ENCODE peak calls at places on chromosomes 6 and 20, in nine cellular contexts. P is thyroid gland, Z is HCT116, K is stomach, H is upper lobe of left lung, G is suprapubic skin, O is breast epithelium, E is esophagus squamous epithelium, L is K562. Q is an unnamed sample. For H3K27me3, the result is how much of the 10 kb centered on the place peaks cover.

GRCh38 chr6:56399250-56399671 is 151.9 kb upstream of the COL21A1 start:
- DNase-seq in P (no peak), Z (no peak), K (no peak), H (no peak), G (no peak), O (no peak), E (no peak), L (no peak), Q (no peak)

GRCh38 chr20:46118481-46119020 is 437 bp downstream of the CD40 start:
- DNase-seq in P (peak), Z (no peak), K (peak), H (peak), G (peak), O (no peak), E (no peak), L (no peak), Q (no peak)

GRCh38 chr6:34834789-34835518 is 43.1 kb downstream of the BLTP3A start:
- DNase-seq in P (no peak), Z (no peak), K (no peak), H (no peak), G (no peak), O (no peak), E (no peak), L (peak), Q (no peak)

GRCh38 chr6:33429745-33430042 is 9.8 kb downstream of the SYNGAP1 start:
- DNase-seq in P (no peak), Z (no peak), K (no peak), H (no peak), G (no peak), O (no peak), E (no peak), L (no peak), Q (no peak)

GRCh38 chr6:36126553-36127458 is 3.5 kb upstream of the MAPK13 start:
- DNase-seq in P (no peak), Z (no peak), K (no peak), H (no peak), G (peak), O (no peak), E (no peak), L (no peak), Q (no peak)

GRCh38 chr6:318265-318890 is 26.1 kb downstream of the DUSP22 start:
- DNase-seq in P (no peak), Z (no peak), K (no peak), H (peak), G (no peak), O (no peak), E (no peak), L (no peak), Q (no peak)

GRCh38 chr6:29763491-29764289 is 40.5 kb downstream of the HLA-F start:
- DNase-seq in P (no peak), Z (no peak), K (no peak), H (no peak), G (no peak), O (no peak), E (no peak), L (no peak), Q (no peak)

GRCh38 chr20:44083220-44083933 is 103.6 kb downstream of the JPH2 start:
- DNase-seq in P (no peak), Z (peak), K (no peak), H (no peak), G (no peak), O (no peak), E (no peak), L (no peak), Q (no peak)

GRCh38 chr6:34912715-34913464 is 23.8 kb downstream of the ANKS1A start:
- DNase-seq in P (no peak), Z (no peak), K (no peak), H (no peak), G (no peak), O (no peak), E (no peak), L (no peak), Q (no peak)

GRCh38 chr6:84804720-84805119 is 40.3 kb upstream of the TBX18 start:
- DNase-seq in P (no peak), Z (no peak), K (no peak), H (no peak), G (no peak), O (no peak), E (no peak), L (no peak), Q (no peak)

DNA sequence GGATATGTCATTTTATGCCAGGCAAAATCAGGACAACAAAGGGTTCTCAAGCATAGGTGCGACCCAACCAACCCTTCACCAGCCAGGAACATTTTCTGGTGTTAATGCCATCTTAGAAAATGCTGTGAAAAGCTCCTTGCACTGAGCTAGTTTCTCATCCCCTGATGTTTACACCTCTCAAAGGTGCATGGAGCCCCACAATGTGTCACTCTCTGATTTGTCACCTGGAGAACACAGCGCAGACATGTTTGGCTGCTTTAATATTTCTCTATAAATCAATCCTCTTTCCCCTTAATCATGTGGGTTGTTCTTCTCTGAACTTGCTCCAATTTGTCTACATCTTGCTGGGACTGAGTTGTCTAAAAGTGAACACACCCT is 244.3 kb downstream of the TSHZ2 start:
- DNase-seq in P (no peak), Z (no peak), K (no peak), H (no peak), G (no peak), O (no peak), E (no peak), L (no peak), Q (no peak)
- H3K27me3 ChIP-seq in P (under half), Z (under half), K (under half), H (under half), G (under half), O (under half), E (under half), L (under half), Q (under half)

DNA sequence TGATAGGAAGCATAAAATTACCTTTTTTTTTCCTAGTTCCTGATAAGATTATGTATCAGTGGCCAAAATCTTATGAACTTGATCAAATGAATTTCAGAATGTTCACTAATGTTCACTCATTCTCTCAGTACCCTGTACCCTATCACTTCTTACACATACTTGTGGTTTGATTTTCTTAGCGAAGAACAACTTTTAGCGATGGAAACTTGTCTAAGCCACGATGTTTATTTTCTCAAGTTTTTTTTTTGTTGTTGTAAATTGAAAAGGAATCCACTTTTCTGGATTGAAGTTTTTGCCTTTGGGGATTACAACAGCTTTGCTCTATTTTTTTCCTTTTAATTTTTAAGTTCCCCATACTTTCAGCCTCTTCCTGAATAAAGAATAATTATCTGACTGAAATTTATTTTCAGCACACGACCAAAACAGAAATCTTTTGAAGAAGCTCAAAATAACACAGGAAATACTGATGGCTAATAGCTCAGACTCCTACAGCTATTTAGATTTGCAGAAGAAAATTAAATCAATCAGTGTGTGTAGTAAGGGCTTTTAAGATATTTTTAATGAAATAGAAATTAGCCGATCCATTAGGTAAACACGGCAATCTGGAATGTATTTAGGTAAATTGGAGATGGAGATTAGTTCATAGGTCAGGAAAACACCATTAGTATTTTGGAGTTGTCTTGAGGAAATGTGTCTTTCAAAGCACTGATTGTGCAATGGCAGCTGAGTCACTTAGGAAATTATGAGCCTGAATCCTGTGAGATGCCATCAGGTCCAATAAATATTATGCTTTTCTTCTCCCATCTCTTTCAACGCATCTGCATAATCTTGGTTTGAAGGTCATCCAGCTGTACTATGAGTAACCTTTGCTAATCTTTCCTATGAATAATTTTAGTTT is 217.5 kb downstream of the GJA1 start:
- DNase-seq in P (no peak), Z (peak), K (no peak), H (no peak), G (no peak), O (no peak), E (no peak), L (no peak), Q (no peak)
- TF ChIP-seq POLR2A in P (no peak), Z (no peak), K (no peak), H (no peak), G (no peak), O (no peak), E (no peak), L (no peak), Q (no peak)

DNA sequence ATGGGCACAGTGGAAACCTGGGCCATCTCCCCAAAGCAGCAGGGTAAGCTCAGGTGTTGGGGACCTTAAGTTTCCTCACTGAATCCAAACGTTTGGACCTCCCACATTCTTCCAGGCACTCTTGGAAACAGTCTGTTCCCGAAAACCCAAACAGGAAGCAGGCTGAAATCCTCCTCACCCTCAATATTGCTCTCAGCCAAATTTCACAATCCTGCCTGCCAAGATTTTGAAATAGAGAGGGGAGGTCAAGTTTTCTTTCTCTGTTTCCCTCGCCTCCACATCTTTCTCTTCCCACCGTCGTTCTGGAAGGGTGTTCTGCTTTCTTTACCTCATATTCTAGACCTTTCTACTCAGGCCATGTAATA is 392.0 kb upstream of the SASH1 start:
- DNase-seq in P (peak), Z (no peak), K (no peak), H (peak), G (no peak), O (no peak), E (no peak), L (no peak), Q (peak)
- H3K27ac ChIP-seq in P (no peak), Z (no peak), K (peak), H (peak), G (no peak), O (peak), E (no peak), L (no peak), Q (no peak)

DNA sequence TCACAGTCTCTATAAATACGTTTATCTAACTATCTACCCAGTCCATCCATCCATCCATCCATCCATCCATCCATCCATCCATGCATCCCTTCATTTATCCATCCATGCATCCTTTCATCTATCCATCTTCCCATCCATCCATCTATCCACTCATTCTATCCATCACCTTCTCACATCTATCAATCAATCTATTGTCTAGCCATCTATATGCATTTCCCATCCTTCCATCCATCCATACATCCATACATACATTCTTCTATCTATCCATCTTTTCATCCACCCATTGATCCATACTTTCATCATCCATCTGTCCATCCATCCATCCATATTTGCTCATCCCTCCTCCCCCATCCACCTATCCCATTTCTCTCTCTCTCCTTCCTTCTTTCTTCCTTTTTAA is 51.6 kb upstream of the CTNNBL1 start:
- DNase-seq in P (no peak), Z (no peak), K (no peak), H (no peak), G (no peak), O (no peak), E (no peak), L (no peak), Q (no peak)
- H3K27me3 ChIP-seq in P (under half), Z (half or more), K (half or more), H (under half), G (half or more), O (under half), E (under half), L (under half), Q (under half)

GRCh38 chr6:151391021-151391470 is 313 bp downstream of the ZBTB2 start:
- DNase-seq in P (peak), Z (no peak), K (peak), H (peak), G (peak), O (peak), E (no peak), L (peak), Q (peak)
- TF ChIP-seq POLR2A in P (no peak), Z (no peak), K (no peak), H (no peak), G (no peak), O (no peak), E (peak), L (peak), Q (no peak)

GRCh38 chr20:24460712-24461111 is 8.7 kb upstream of the SYNDIG1 start:
- DNase-seq in P (no peak), Z (no peak), K (no peak), H (no peak), G (no peak), O (no peak), E (no peak), L (no peak), Q (no peak)
- H3K27ac ChIP-seq in P (no peak), Z (no peak), K (no peak), H (no peak), G (no peak), O (no peak), E (no peak), L (no peak), Q (no peak)

DNA sequence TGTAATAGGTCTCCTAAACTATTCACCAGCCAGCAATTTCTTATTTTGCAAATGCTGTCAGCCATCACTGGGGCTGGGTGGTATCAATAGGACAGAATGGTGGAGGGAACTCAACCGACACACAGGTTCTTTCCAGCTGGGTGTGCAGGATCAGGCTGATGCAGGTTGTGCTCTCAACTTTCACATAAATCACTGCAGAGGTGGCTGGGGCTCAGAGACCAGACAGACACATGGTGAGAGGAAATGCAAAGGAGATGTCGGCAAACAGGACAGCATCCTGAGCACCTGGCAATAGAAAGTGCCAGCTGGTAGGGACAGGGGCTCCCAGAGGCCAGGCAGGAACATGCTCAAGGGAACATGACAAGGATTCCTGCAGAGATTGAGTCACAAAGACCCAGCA is 254.9 kb downstream of the SOD2 start:
- DNase-seq in P (no peak), Z (no peak), K (no peak), H (no peak), G (no peak), O (no peak), E (no peak), L (no peak), Q (no peak)
- H3K27me3 ChIP-seq in P (under half), Z (half or more), K (under half), H (under half), G (under half), O (under half), E (under half), L (under half), Q (under half)

GRCh38 chr20:62307226-62308101 is 4.7 kb downstream of the ADRM1 start:
- DNase-seq in P (no peak), Z (no peak), K (no peak), H (no peak), G (no peak), O (no peak), E (no peak), L (no peak), Q (no peak)
- TF ChIP-seq POLR2A in P (no peak), Z (no peak), K (no peak), H (no peak), G (no peak), O (no peak), E (no peak), L (no peak), Q (no peak)

GRCh38 chr20:47377122-47377722 is 20.7 kb upstream of the ZMYND8 start:
- DNase-seq in P (peak), Z (no peak), K (no peak), H (no peak), G (no peak), O (no peak), E (no peak), L (no peak), Q (no peak)
- H3K27ac ChIP-seq in P (no peak), Z (no peak), K (no peak), H (no peak), G (peak), O (peak), E (peak), L (no peak), Q (no peak)

Q was measured in testis.